ENCODE peak calls at places on chromosome 12, in six cellular contexts. One of them, this sample, is unnamed. For H3K9me3, the result is how much of the 10 kb centered on the place peaks cover.

GRCh38 chr12:118357327-118358007 is 15.2 kb downstream of the TAOK3 start:
- DNase-seq in IMR-90: peak
- DNase-seq in SK-N-SH: peak
- DNase-seq in GM23248: peak
- DNase-seq in left ventricle myocardium inferior: no peak
- DNase-seq in A549: peak
- DNase-seq in this sample: no peak

GRCh38 chr12:110102255-110102654 is 21.9 kb upstream of the IFT81 start:
- DNase-seq in IMR-90: peak
- DNase-seq in SK-N-SH: peak
- DNase-seq in GM23248: peak
- DNase-seq in left ventricle myocardium inferior: no peak
- DNase-seq in A549: peak
- DNase-seq in this sample: peak

GRCh38 chr12:16030729-16031128 is 119.6 kb downstream of the DERA start:
- DNase-seq in IMR-90: peak
- DNase-seq in SK-N-SH: no peak
- DNase-seq in GM23248: no peak
- DNase-seq in left ventricle myocardium inferior: no peak
- DNase-seq in A549: no peak
- DNase-seq in this sample: no peak

GRCh38 chr12:114476159-114476558 is 70.2 kb upstream of the TBX5 start:
- DNase-seq in IMR-90: peak
- DNase-seq in SK-N-SH: peak
- DNase-seq in GM23248: peak
- DNase-seq in left ventricle myocardium inferior: no peak
- DNase-seq in A549: peak
- DNase-seq in this sample: no peak

GRCh38 chr12:117441751-117442150 is 80.3 kb upstream of the NOS1 start:
- DNase-seq in IMR-90: no peak
- DNase-seq in SK-N-SH: no peak
- DNase-seq in GM23248: peak
- DNase-seq in left ventricle myocardium inferior: peak
- DNase-seq in A549: peak
- DNase-seq in this sample: peak

GRCh38 chr12:8996682-8997405 is 7.5 kb downstream of the KLRG1 start:
- DNase-seq in IMR-90: peak
- DNase-seq in SK-N-SH: no peak
- DNase-seq in GM23248: peak
- DNase-seq in left ventricle myocardium inferior: no peak
- DNase-seq in A549: no peak
- DNase-seq in this sample: no peak

GRCh38 chr12:124030510-124030909 is 57.5 kb downstream of the ZNF664 start:
- DNase-seq in IMR-90: peak
- DNase-seq in SK-N-SH: peak
- DNase-seq in GM23248: peak
- DNase-seq in left ventricle myocardium inferior: no peak
- DNase-seq in A549: no peak
- DNase-seq in this sample: no peak

GRCh38 chr12:9742665-9743064 is 9.8 kb upstream of the CLECL1 start:
- DNase-seq in IMR-90: no peak
- DNase-seq in SK-N-SH: no peak
- DNase-seq in GM23248: no peak
- DNase-seq in left ventricle myocardium inferior: no peak
- DNase-seq in A549: no peak
- DNase-seq in this sample: no peak

GRCh38 chr12:25327321-25327720 is 76.6 kb upstream of the KRAS start:
- DNase-seq in IMR-90: no peak
- DNase-seq in SK-N-SH: no peak
- DNase-seq in GM23248: peak
- DNase-seq in left ventricle myocardium inferior: no peak
- DNase-seq in A549: no peak
- DNase-seq in this sample: no peak

GRCh38 chr12:84058136-84058535 is 854.5 kb downstream of the SLC6A15 start:
- DNase-seq in IMR-90: no peak
- DNase-seq in SK-N-SH: no peak
- DNase-seq in GM23248: no peak
- DNase-seq in left ventricle myocardium inferior: no peak
- DNase-seq in A549: no peak
- DNase-seq in this sample: no peak

GRCh38 chr12:3885179-3886094 is 12.2 kb upstream of the PARP11 start:
- DNase-seq in IMR-90: peak
- DNase-seq in SK-N-SH: peak
- DNase-seq in GM23248: peak
- DNase-seq in left ventricle myocardium inferior: no peak
- DNase-seq in A549: peak
- DNase-seq in this sample: no peak

GRCh38 chr12:1083888-1084262 is 92.9 kb downstream of the ERC1 start:
- DNase-seq in IMR-90: peak
- DNase-seq in SK-N-SH: peak
- DNase-seq in GM23248: peak
- DNase-seq in left ventricle myocardium inferior: no peak
- DNase-seq in A549: peak
- DNase-seq in this sample: no peak

GRCh38 chr12:57239587-57240068 is 10.1 kb downstream of the SHMT2 start:
- DNase-seq in IMR-90: no peak
- DNase-seq in SK-N-SH: no peak
- DNase-seq in GM23248: peak
- DNase-seq in left ventricle myocardium inferior: no peak
- DNase-seq in A549: no peak
- DNase-seq in this sample: no peak

GRCh38 chr12:84599539-84599938 is 313.1 kb downstream of the SLC6A15 start:
- DNase-seq in IMR-90: no peak
- DNase-seq in SK-N-SH: no peak
- DNase-seq in GM23248: peak
- DNase-seq in left ventricle myocardium inferior: no peak
- DNase-seq in A549: no peak
- DNase-seq in this sample: no peak

GRCh38 chr12:24562761-24563392 is 386.0 kb downstream of the BCAT1 start:
- DNase-seq in IMR-90: peak
- DNase-seq in SK-N-SH: peak
- DNase-seq in GM23248: peak
- DNase-seq in left ventricle myocardium inferior: peak
- DNase-seq in A549: peak
- DNase-seq in this sample: peak

GRCh38 chr12:27305673-27306504 is 26.7 kb upstream of the BMAL2 start:
- DNase-seq in IMR-90: peak
- DNase-seq in SK-N-SH: peak
- DNase-seq in GM23248: peak
- DNase-seq in left ventricle myocardium inferior: no peak
- DNase-seq in A549: peak
- DNase-seq in this sample: no peak

GRCh38 chr12:96571101-96571862 is 81.9 kb downstream of the CFAP54 start:
- DNase-seq in IMR-90: no peak
- DNase-seq in SK-N-SH: no peak
- DNase-seq in GM23248: no peak
- DNase-seq in left ventricle myocardium inferior: no peak
- DNase-seq in A549: no peak
- DNase-seq in this sample: no peak

GRCh38 chr12:95214466-95214865 is 2.8 kb downstream of the FGD6 start:
- DNase-seq in IMR-90: no peak
- DNase-seq in SK-N-SH: no peak
- DNase-seq in GM23248: no peak
- DNase-seq in left ventricle myocardium inferior: no peak
- DNase-seq in A549: no peak
- DNase-seq in this sample: peak

GRCh38 chr12:7175493-7175892 is 14.0 kb upstream of the PEX5 start:
- DNase-seq in IMR-90: peak
- DNase-seq in SK-N-SH: no peak
- DNase-seq in GM23248: peak
- DNase-seq in left ventricle myocardium inferior: no peak
- DNase-seq in A549: no peak
- DNase-seq in this sample: no peak

GRCh38 chr12:108538796-108539195 is 22.2 kb downstream of the SART3 start:
- DNase-seq in IMR-90: no peak
- DNase-seq in SK-N-SH: no peak
- DNase-seq in GM23248: no peak
- DNase-seq in left ventricle myocardium inferior: no peak
- DNase-seq in A549: no peak
- DNase-seq in this sample: no peak

GRCh38 chr12:21165048-21165447 is 34.1 kb downstream of the SLCO1B1 start:
- DNase-seq in IMR-90: no peak
- DNase-seq in SK-N-SH: no peak
- DNase-seq in GM23248: no peak
- DNase-seq in left ventricle myocardium inferior: no peak
- DNase-seq in A549: no peak
- DNase-seq in this sample: no peak

GRCh38 chr12:121811434-121812319 is 7.9 kb downstream of the SETD1B start:
- DNase-seq in IMR-90: peak
- DNase-seq in SK-N-SH: peak
- DNase-seq in GM23248: peak
- DNase-seq in left ventricle myocardium inferior: peak
- DNase-seq in A549: peak
- DNase-seq in this sample: peak

GRCh38 chr12:122845041-122845864 is 10.0 kb downstream of the HIP1R start:
- DNase-seq in IMR-90: no peak
- DNase-seq in SK-N-SH: peak
- DNase-seq in GM23248: no peak
- DNase-seq in left ventricle myocardium inferior: no peak
- DNase-seq in A549: no peak
- DNase-seq in this sample: no peak

GRCh38 chr12:122753213-122753571 is 568 bp downstream of the DENR start:
- DNase-seq in IMR-90: no peak
- DNase-seq in SK-N-SH: no peak
- DNase-seq in GM23248: no peak
- DNase-seq in left ventricle myocardium inferior: no peak
- DNase-seq in A549: no peak
- DNase-seq in this sample: no peak

GRCh38 chr12:12642916-12643315 is 31.2 kb downstream of the CREBL2 start:
- DNase-seq in IMR-90: no peak
- DNase-seq in SK-N-SH: no peak
- DNase-seq in GM23248: no peak
- DNase-seq in left ventricle myocardium inferior: no peak
- DNase-seq in A549: no peak
- DNase-seq in this sample: no peak

DNA sequence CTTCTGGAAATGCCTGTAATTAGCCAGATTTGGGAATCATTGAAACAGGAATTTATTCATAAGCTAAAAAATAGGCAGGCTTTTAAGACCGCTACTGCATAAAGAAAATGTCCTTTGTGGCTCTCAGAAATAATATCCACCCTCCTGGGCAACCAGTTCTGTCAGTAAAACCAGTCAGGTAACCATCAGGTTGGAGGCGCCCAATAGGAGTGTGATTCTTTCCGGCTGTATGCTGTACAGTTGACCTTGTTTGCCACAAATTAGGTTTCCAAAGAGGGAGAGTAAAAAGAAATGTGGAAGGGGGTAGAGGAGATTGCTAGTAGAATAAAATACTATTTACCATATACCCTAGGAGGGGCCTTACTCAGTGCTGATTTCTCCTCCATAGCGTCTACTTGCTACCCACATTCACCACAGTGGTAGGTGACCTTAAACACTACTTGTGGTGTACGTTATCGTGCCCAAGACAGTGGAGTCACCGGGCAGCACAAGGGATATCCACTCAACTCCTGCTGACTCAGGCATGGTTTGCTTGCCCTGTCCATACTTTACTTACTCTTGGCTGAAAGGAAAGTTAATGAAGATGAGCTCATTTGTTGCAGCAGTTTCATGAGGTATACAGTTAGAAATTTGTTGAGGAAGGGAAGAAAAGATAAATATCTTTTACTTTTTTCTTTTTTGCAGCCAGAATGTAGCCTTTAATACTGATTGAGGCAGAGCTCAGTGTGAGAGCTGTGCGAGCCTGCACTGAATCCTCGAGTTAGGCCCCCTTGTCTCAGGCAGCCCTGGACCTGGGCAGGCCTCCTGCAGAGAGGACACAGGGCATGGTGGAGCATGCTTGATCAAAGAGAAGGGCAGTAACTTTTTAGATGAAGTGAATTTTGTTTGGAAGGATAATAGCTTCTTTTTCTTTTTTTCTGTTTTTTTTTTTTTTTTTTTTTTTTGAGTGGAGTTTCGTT is 76.7 kb downstream of the DIP2B start:
- DNase-seq in IMR-90: peak
- DNase-seq in SK-N-SH: no peak
- DNase-seq in GM23248: peak
- DNase-seq in left ventricle myocardium inferior: no peak
- DNase-seq in A549: no peak
- DNase-seq in this sample: no peak
- H3K27ac ChIP-seq in IMR-90: peak
- H3K27ac ChIP-seq in SK-N-SH: peak
- H3K27ac ChIP-seq in GM23248: peak
- H3K27ac ChIP-seq in left ventricle myocardium inferior: no peak
- H3K27ac ChIP-seq in A549: no peak
- H3K27ac ChIP-seq in this sample: no peak

GRCh38 chr12:132950844-132951535 is 5.1 kb downstream of the ZNF605 start:
- DNase-seq in IMR-90: no peak
- DNase-seq in SK-N-SH: no peak
- DNase-seq in GM23248: no peak
- DNase-seq in left ventricle myocardium inferior: no peak
- DNase-seq in A549: no peak
- DNase-seq in this sample: no peak
- H3K9me3 ChIP-seq in IMR-90: half or more
- H3K9me3 ChIP-seq in SK-N-SH: under half
- H3K9me3 ChIP-seq in GM23248: under half
- H3K9me3 ChIP-seq in left ventricle myocardium inferior: half or more
- H3K9me3 ChIP-seq in A549: half or more
- H3K9me3 ChIP-seq in this sample: under half

DNA sequence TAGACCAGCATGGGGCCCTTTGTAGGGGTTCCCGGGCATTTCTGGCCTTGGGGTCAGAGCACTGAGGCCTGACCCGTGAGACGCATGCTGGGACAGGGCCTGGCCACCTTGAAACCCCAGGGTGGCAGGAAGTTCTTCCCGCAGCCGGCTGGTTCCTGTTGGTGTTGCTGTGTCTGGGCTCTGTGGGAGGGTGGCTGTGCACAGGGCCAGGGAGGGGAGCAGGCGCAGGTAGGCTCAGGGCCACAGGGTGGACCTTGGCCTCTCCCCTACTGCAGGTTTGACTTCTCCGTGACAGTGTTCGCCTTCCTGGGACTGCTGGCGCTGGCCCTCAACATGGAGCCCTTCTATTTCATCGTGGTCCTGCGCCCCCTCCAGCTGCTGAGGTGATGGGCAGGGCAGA is 48.2 kb downstream of the SLC8B1 start:
- DNase-seq in IMR-90: no peak
- DNase-seq in SK-N-SH: no peak
- DNase-seq in GM23248: no peak
- DNase-seq in left ventricle myocardium inferior: no peak
- DNase-seq in A549: no peak
- DNase-seq in this sample: no peak
- H3K27ac ChIP-seq in IMR-90: no peak
- H3K27ac ChIP-seq in SK-N-SH: no peak
- H3K27ac ChIP-seq in GM23248: no peak
- H3K27ac ChIP-seq in left ventricle myocardium inferior: peak
- H3K27ac ChIP-seq in A549: no peak
- H3K27ac ChIP-seq in this sample: no peak

GRCh38 chr12:131131808-131132117 is 178.1 kb downstream of the ADGRD1 start:
- DNase-seq in IMR-90: no peak
- DNase-seq in SK-N-SH: no peak
- DNase-seq in GM23248: no peak
- DNase-seq in left ventricle myocardium inferior: no peak
- DNase-seq in A549: no peak
- DNase-seq in this sample: no peak
- H3K9me3 ChIP-seq in IMR-90: under half
- H3K9me3 ChIP-seq in SK-N-SH: under half
- H3K9me3 ChIP-seq in GM23248: under half
- H3K9me3 ChIP-seq in left ventricle myocardium inferior: under half
- H3K9me3 ChIP-seq in A549: under half
- H3K9me3 ChIP-seq in this sample: under half

GRCh38 chr12:5051334-5051733 is 7.7 kb downstream of the KCNA5 start:
- DNase-seq in IMR-90: no peak
- DNase-seq in SK-N-SH: no peak
- DNase-seq in GM23248: no peak
- DNase-seq in left ventricle myocardium inferior: no peak
- DNase-seq in A549: no peak
- DNase-seq in this sample: no peak
- H3K27ac ChIP-seq in IMR-90: no peak
- H3K27ac ChIP-seq in SK-N-SH: no peak
- H3K27ac ChIP-seq in GM23248: no peak
- H3K27ac ChIP-seq in left ventricle myocardium inferior: no peak
- H3K27ac ChIP-seq in A549: no peak
- H3K27ac ChIP-seq in this sample: no peak

This sample was measured in WERI-Rb-1.